ENCODE peak calls at places on chromosomes 16 and 17, in seven cellular contexts. X, O, I, F, S, B and P are unnamed samples.

GRCh38 chr17:21278304-21279197 is 6.0 kb upstream of the MAP2K3 start:
- DNase-seq in F (peak; percentile 88), B (no peak), S (no peak), O (peak; percentile 60), X (peak; percentile 86), I (no peak), P (no peak)

GRCh38 chr17:29368926-29369325 is 21.2 kb upstream of the TAOK1 start:
- DNase-seq in F (no peak), O (no peak), I (no peak), S (peak; percentile 45), X (no peak), B (no peak), P (no peak)

GRCh38 chr17:30913955-30914354 is 7.8 kb upstream of the ADAP2 start:
- DNase-seq in F (no peak), X (no peak), O (no peak), I (no peak), S (no peak), B (no peak), P (no peak)

GRCh38 chr17:60169921-60170817 is 20.4 kb downstream of the CA4 start:
- DNase-seq in F (peak; percentile 86), S (peak; percentile 74), O (peak; percentile 49), B (no peak), I (no peak), X (peak; percentile 89), P (no peak)

GRCh38 chr16:7227193-7227825 is 105.3 kb upstream of the RBFOX1 start:
- DNase-seq in F (no peak), O (no peak), S (no peak), I (peak; percentile 60), X (no peak), B (no peak), P (no peak)

GRCh38 chr16:48014349-48015135 is 141.3 kb downstream of the ABCC12 start:
- DNase-seq in F (no peak), O (no peak), S (no peak), I (no peak), B (no peak), X (no peak), P (no peak)

GRCh38 chr17:81961087-81961514 is at the start of gene NOTUM:
- DNase-seq in F (no peak), I (peak; percentile 70), B (no peak), X (no peak), S (no peak), O (peak; percentile 54), P (no peak)

GRCh38 chr17:46963571-46963970 is 15.5 kb downstream of the RPRML start:
- DNase-seq in X (no peak), B (no peak), F (no peak), I (no peak), O (no peak), S (no peak), P (no peak)

GRCh38 chr17:20073056-20073979 is 64.2 kb downstream of the SPECC1 start:
- DNase-seq in X (peak; percentile 36), F (peak; percentile 71), I (no peak), S (peak; percentile 64), O (peak; percentile 51), B (no peak), P (no peak)

GRCh38 chr16:22631264-22631663 is 120.6 kb downstream of the NPIPB5 start:
- DNase-seq in O (no peak), X (no peak), F (no peak), S (no peak), I (peak; percentile 33), B (no peak), P (no peak)

GRCh38 chr17:673200-673681 is 41.4 kb downstream of the VPS53 start:
- DNase-seq in S (no peak), I (peak; percentile 58), F (no peak), O (no peak), X (no peak), B (no peak), P (no peak)

GRCh38 chr16:85677383-85677967 is 11.3 kb downstream of the GINS2 start:
- DNase-seq in S (no peak), F (no peak), O (no peak), X (no peak), I (no peak), B (no peak), P (no peak)

GRCh38 chr16:88911148-88911945 is 44.9 kb upstream of the PABPN1L start:
- DNase-seq in B (no peak), I (no peak), X (no peak), S (no peak), F (peak; percentile 75), O (no peak), P (no peak)

GRCh38 chr17:59829217-59830006 is 63.3 kb downstream of the TUBD1 start:
- DNase-seq in S (no peak), X (peak; percentile 79), F (peak; percentile 66), I (no peak), O (no peak), B (no peak), P (no peak)

GRCh38 chr17:57971572-57971971 is 16.4 kb upstream of the CUEDC1 start:
- DNase-seq in B (no peak), X (no peak), O (no peak), S (no peak), I (no peak), F (no peak), P (no peak)

GRCh38 chr16:25925466-25925865 is 233.7 kb downstream of the HS3ST4 start:
- DNase-seq in B (no peak), O (no peak), S (no peak), I (no peak), F (no peak), X (no peak), P (no peak)

GRCh38 chr17:45688353-45688752 is 95.8 kb upstream of the CRHR1 start:
- DNase-seq in F (no peak), I (no peak), B (no peak), X (no peak), O (no peak), S (no peak), P (no peak)

GRCh38 chr17:56994009-56994792 is 16.3 kb downstream of the SCPEP1 start:
- DNase-seq in X (no peak), F (no peak), S (no peak), B (no peak), O (no peak), I (no peak), P (no peak)

GRCh38 chr17:38898812-38899348 is 26.5 kb upstream of the LASP1NB start:
- DNase-seq in B (no peak), O (peak; percentile 34), S (peak; percentile 43), X (peak; percentile 70), I (no peak), F (peak; percentile 93), P (no peak)

GRCh38 chr17:74478369-74479100 is 12.1 kb downstream of the CD300A start:
- DNase-seq in O (no peak), I (no peak), X (no peak), F (no peak), S (no peak), B (no peak), P (no peak)

GRCh38 chr17:41335747-41336146 is 14.9 kb downstream of the KRT33A start:
- DNase-seq in B (no peak), I (no peak), X (no peak), S (no peak), O (no peak), F (no peak), P (no peak)

GRCh38 chr17:12789075-12789975 is at the start of gene ARHGAP44:
- DNase-seq in B (peak; percentile 58), I (peak; percentile 86), F (peak; percentile 74), O (peak; percentile 71), S (peak; percentile 76), X (peak; percentile 78), P (no peak)

GRCh38 chr16:15946257-15947044 is 3.0 kb upstream of the ABCC1 start:
- DNase-seq in O (no peak), B (peak; percentile 58), I (no peak), F (no peak), S (no peak), X (no peak), P (no peak)

GRCh38 chr16:352547-353403 is at the start of gene AXIN1:
- DNase-seq in X (peak; percentile 100), F (peak; percentile 100), B (peak; percentile 100), O (peak; percentile 100), I (peak; percentile 100), S (peak; percentile 99), P (peak; percentile 99)
- TF ChIP-seq CTCF in X (no peak), F (peak; percentile 70), B (peak; percentile 58), O (peak; percentile 47), I (peak; percentile 44), S (peak; percentile 38), P (peak; percentile 45)

DNA sequence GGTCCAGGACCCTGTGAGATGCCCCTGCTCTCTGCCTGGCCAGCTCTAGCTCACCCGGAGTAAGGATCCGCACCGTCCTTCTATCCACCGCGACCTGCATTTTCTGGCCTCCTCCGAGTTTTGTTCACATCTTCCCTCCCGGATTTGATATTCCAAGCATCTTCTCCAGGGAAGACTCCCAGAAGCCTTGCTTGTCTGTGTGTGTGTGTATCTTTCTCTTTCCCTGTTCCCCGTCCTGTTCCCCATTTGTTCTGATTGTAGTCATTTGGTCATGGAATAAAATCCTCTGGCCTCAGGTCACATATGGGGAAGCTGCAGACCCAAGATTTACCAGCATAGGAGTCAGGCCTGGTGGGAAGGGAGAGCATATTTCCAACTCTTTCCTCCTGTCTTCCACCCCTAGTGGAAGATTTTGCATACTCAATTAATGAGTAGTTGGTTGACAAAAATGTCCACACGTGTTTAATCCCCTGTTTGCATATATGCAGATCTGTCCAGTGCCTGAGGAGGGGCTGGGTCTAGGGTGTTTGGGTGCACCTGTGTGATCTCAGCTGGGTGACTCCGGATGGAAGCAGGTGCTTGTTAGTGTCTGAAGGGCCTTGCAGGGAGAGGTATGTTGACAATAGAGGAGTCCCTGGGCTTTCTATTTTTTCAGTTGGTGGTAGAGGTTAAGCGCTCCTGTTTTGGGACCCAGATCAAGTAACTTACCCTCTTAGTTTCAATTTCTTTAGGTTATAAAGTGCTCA is 1.9 kb downstream of the PRAC1 start:
- DNase-seq in O (no peak), B (no peak), S (no peak), X (peak; percentile 64), I (no peak), F (no peak), P (no peak)
- H3K4me1 ChIP-seq in O (peaks cover 12% of the 10 kb centered on the region), B (peaks cover 5% of the 10 kb centered on the region), S (peaks cover 44% of the 10 kb centered on the region), X (no peaks in the 10 kb centered on the region), I (peaks cover 24% of the 10 kb centered on the region), F (peaks cover 39% of the 10 kb centered on the region), P (peaks cover 2% of the 10 kb centered on the region)

DNA sequence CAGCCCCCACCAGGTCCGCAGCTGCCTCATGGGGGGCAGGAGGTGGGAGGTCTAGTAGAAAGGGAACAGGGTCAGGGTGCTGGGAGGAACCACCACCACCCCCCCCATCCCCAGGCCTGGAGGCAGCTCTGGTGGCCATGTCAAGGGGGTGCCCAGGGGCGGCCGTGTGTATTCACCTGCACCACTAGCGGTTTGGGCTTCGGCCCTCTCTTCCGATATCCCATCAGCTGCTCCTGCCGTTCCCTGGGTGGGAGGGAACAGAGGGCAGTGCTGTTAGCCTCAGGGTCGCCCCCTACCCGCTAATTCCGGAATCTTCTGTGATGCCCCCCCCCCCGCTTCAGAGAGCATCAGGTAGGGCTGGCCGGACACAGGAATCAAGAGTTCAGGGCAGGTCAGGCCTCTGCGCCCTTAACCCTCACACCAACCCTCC is 3.8 kb downstream of the CBX4 start:
- DNase-seq in B (no peak), X (peak; percentile 32), O (no peak), F (no peak), I (peak; percentile 63), S (no peak), P (no peak)
- H3K4me3 ChIP-seq in B (no peak overlapping the region), X (no peak overlapping the region), O (no peak overlapping the region), F (no peak overlapping the region), I (peak overlapping the region; percentile 63), S (no peak overlapping the region), P (no peak overlapping the region)

DNA sequence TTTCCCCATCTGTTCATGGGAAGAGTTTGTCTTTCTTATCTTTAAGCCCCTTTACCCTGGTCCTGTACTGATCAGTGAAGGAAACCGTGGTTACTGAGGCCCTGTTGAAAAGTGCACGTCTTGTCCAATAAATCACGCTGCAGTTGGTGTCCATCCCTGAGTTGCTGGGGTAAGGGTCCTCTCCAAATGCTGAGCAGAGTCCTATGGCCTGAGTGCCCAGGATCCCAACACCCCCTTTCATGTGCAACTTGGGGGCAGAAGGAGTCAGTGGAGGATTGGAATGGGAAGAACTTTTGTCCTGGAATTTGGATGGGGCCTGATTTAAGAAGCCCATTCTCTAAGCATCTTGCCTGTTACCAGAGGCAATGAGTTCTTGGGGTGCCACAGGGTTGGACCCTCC is 7.0 kb upstream of the TBX2 start:
- DNase-seq in B (no peak), S (no peak), F (no peak), I (no peak), X (no peak), O (no peak), P (no peak)
- TF ChIP-seq CTCF in B (no peak), S (no peak), F (no peak), I (no peak), X (no peak), O (no peak), P (no peak)